ENCODE peak calls at places on chromosome 16, in nine cellular contexts. G is adipocyte, Y is Caco-2, O is transverse colon, P is thyroid gland, T is lung, E is astrocyte of the spinal cord, L is left ventricle myocardium inferior, S is RWPE2. V is an unnamed sample.

GRCh38 chr16:28873543-28874201 is 4.6 kb upstream of the ATP2A1 start:
- DNase-seq in P (no peak), O (peak; percentile 30), G (peak; percentile 38), E (no peak), S (no peak), Y (peak; percentile 56), T (no peak), L (no peak), V (no peak)

GRCh38 chr16:576197-576822 is 6.5 kb downstream of the PIGQ start:
- DNase-seq in L (no peak), S (no peak), T (no peak), E (no peak), Y (no peak), O (no peak), G (no peak), P (no peak), V (no peak)

GRCh38 chr16:81445143-81445922 is 725 bp downstream of the CMIP start:
- DNase-seq in Y (peak; percentile 63), P (peak; percentile 68), T (no peak), L (no peak), G (peak; percentile 67), O (peak; percentile 50), S (no peak), E (peak; percentile 35), V (no peak)

GRCh38 chr16:22641030-22641671 is 130.5 kb downstream of the NPIPB5 start:
- DNase-seq in O (no peak), L (no peak), T (no peak), Y (peak; percentile 40), E (peak; percentile 46), G (peak; percentile 42), S (no peak), P (no peak), V (peak; percentile 65)

GRCh38 chr16:78461496-78461938 is 362.1 kb downstream of the WWOX start:
- DNase-seq in G (peak; percentile 30), T (no peak), P (peak; percentile 79), E (peak; percentile 36), Y (no peak), L (no peak), O (peak; percentile 41), S (no peak), V (peak; percentile 2)

GRCh38 chr16:48879173-48879926 is 269.4 kb upstream of the N4BP1 start:
- DNase-seq in T (no peak), Y (no peak), S (no peak), L (no peak), E (no peak), G (no peak), P (no peak), O (no peak), V (no peak)

GRCh38 chr16:72945611-72946010 is 102.3 kb downstream of the ZFHX3 start:
- DNase-seq in E (no peak), S (no peak), O (no peak), T (no peak), Y (no peak), P (no peak), L (no peak), G (no peak), V (no peak)

GRCh38 chr16:23024044-23024443 is 125.2 kb downstream of the USP31 start:
- DNase-seq in G (no peak), O (no peak), L (no peak), T (no peak), E (no peak), S (no peak), P (no peak), Y (no peak), V (no peak)

GRCh38 chr16:16027728-16028310 is 78.4 kb downstream of the ABCC1 start:
- DNase-seq in Y (no peak), L (no peak), G (no peak), T (no peak), P (peak; percentile 77), O (peak; percentile 28), S (no peak), E (no peak), V (no peak)

DNA sequence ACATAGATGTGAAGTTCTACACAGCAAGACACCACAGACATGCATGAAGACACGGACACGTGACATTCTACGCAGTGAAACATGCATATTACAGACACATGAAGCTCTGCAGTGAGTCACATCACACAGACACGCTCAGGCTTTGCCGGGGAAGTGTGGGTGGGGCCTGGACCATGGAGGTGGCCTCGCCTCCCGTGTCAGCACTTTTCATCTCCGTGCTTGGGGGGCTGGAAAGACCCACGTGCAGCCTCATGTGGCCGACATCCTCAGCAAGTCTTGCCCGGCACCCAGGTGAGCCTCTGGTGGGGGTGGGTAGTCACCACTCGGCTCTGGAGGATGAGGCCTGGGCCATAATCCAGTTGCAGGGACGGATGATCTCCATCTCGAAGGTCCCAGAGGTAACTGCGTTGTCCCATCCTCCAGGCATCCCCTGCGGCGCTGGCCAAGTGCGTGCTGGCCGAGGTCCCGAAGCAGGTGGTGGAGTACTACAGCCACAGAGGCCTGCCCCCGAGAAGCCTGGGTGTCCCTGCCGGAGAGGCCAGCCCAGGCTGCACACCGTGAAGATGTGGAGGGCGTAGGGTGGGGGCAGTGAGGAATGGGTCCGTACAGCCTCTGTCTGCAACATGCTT is 17.3 kb upstream of the DPEP1 start:
- DNase-seq in Y (no peak), E (no peak), P (no peak), O (no peak), G (no peak), T (no peak), L (no peak), S (no peak), V (no peak)
- H3K4me3 ChIP-seq in Y (no peak overlapping the region), E (no peak overlapping the region), P (no peak overlapping the region), O (no peak overlapping the region), G (no peak overlapping the region), T (no peak overlapping the region), L (no peak overlapping the region), S (no peak overlapping the region), V (no peak overlapping the region)

GRCh38 chr16:10578474-10579316 is 1.7 kb downstream of the EMP2 start:
- DNase-seq in L (peak; percentile 49), Y (no peak), G (no peak), S (no peak), E (no peak), P (peak; percentile 63), O (peak; percentile 68), T (peak; percentile 80), V (no peak)

GRCh38 chr16:10575506-10576130 is 4.8 kb downstream of the EMP2 start:
- DNase-seq in L (no peak), O (no peak), Y (no peak), G (peak; percentile 45), S (no peak), E (no peak), P (no peak), T (no peak), V (no peak)

GRCh38 chr16:10579575-10579964 is 828 bp downstream of the EMP2 start:
- DNase-seq in T (no peak), O (no peak), G (no peak), S (no peak), L (no peak), Y (no peak), P (no peak), E (no peak), V (no peak)

GRCh38 chr16:10576390-10577304 is 3.8 kb downstream of the EMP2 start:
- DNase-seq in E (no peak), L (no peak), S (no peak), O (no peak), P (no peak), T (no peak), G (no peak), Y (no peak), V (peak; percentile 8)

DNA sequence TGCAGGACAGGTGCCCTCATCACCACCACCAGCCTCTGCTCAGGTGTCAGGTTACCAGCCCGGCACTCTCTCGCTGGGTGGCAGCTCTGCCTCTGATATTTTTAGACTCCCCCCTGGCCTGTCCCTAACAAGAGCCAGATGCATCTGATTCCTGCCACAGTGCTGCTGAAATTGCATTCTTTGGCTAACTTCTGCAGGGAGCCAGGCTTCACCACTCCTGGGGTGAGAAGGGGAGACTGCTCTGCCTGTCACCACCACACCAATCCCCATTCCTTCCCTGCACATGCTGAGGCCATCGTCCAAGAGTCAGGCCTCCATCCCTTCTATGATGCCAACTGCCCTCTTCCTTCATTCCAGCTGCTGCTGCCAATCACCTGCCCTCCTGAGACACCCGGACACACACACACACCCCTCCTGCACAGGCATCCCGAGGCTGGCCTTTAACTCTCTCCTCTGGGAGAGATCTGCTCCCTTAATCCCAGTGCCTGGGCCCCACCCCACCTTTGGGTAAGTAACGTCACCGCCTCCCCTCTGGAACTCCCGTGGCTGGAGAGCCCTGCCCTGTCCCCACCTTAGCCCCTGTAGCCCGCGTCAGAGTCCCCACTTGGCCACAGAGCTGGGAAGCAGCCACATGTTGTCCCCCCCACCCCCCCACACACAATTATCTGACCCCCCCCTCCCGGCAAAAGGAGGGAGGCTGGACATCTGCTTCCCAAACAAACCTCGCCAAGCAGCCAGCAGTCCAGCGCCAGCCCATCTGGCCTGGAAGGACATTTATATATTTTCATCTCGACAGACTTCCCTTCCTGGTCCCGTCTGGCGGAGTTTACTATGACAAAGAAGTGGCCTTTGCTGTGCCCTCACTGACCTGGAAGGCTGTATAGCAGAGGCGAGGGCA is 2.8 kb downstream of the EMP2 start:
- DNase-seq in O (peak; percentile 41), P (peak; percentile 49), S (no peak), Y (no peak), L (peak; percentile 64), G (peak; percentile 64), E (no peak), T (no peak), V (no peak)
- H3K4me3 ChIP-seq in O (no peak overlapping the region), P (no peak overlapping the region), S (no peak overlapping the region), Y (no peak overlapping the region), L (peak overlapping the region; percentile 100), G (no peak overlapping the region), E (no peak overlapping the region), T (peak overlapping the region; percentile 25), V (no peak overlapping the region)

DNA sequence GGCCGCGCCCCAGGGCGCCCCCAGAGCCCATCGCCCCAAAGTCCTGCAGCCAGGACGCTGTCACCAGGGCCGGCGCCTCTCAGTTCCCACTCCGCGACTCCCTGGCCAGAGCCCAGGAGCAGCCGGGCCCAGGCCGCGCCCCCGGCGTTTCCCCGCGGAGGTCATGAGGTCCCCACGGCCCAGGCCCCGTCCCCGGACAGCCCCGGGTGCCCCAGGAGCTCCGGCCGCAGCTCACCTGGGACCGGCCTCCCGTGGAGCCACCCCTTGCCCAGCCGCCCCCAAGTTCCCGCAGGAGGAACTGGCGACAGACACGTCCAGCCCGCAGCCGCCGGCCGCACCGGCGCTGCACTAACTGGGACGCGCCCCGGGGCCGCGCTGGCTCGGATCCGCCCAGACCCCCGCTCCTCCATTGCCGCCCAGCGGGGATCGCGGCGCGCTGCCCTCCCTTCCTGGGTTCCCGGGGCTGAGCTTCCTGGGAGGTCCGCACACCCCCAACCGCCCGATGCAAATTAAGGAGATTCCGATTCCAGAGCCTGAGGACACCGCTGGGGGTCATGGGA is 9.7 kb downstream of the AHSP start:
- DNase-seq in P (peak; percentile 17), S (no peak), E (no peak), T (no peak), Y (no peak), G (no peak), O (no peak), L (no peak), V (no peak)
- H3K4me3 ChIP-seq in P (peak overlapping the region; percentile 14), S (no peak overlapping the region), E (peak overlapping the region; percentile 22), T (peak overlapping the region; percentile 47), Y (no peak overlapping the region), G (no peak overlapping the region), O (no peak overlapping the region), L (peak overlapping the region; percentile 66), V (no peak overlapping the region)

DNA sequence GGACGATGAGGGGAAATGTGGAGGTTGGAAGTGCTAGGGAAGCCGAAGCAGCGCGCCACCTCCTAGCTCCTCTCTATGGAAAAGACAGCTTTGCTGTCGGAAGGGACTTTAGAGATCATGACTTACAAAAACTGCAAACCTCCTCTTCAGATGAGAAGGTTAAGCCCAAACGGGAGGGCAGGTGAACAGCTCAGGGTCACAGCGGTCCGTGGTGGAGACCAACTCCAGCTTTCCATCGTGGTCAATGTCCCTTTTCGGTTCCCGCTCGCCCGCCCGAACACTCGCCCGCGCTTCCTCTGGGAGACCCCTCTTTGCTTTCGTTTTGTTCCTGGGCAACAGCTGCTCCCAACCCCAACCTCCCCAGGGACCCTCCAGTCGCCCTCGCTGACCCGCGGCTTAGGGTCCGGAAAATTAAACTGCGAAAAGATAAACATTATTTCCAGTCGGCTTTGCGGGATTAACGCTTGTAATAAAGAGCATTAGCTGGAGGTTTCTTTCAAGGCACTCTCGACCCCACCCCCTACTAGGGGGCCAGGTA is 7.7 kb downstream of the IRX6 start:
- DNase-seq in G (no peak), T (no peak), S (peak; percentile 62), L (no peak), E (no peak), P (no peak), O (no peak), Y (no peak), V (no peak)
- H3K4me3 ChIP-seq in G (no peak overlapping the region), T (no peak overlapping the region), S (no peak overlapping the region), L (peak overlapping the region; percentile 55), E (no peak overlapping the region), P (no peak overlapping the region), O (no peak overlapping the region), Y (no peak overlapping the region), V (no peak overlapping the region)

V was measured in brain microvascular endothelial cell.